ENCODE peak calls at places on chromosomes 16 and 17, in four cellular contexts. S is HCT116, W is heart left ventricle, I is T-helper 17 cell. L is an unnamed sample.

GRCh38 chr17:64471440-64471839 is 22.5 kb downstream of the MILR1 start:
- ATAC-seq in S (no peak), W (no peak), I (no peak), L (no peak)

GRCh38 chr17:48640858-48641180 is 14.7 kb upstream of the HOXB9 start:
- ATAC-seq in S (no peak), W (no peak), I (no peak), L (no peak)

GRCh38 chr17:2704890-2705248 is 6.7 kb downstream of the CLUH start:
- ATAC-seq in S (no peak), W (no peak), I (no peak), L (no peak)

GRCh38 chr17:56676807-56677206 is 83.3 kb downstream of the NOG start:
- ATAC-seq in S (peak; percentile 37), W (no peak), I (no peak), L (no peak)

GRCh38 chr16:51181495-51181795 is 30.4 kb upstream of the SALL1 start:
- ATAC-seq in S (no peak), W (no peak), I (no peak), L (no peak)

GRCh38 chr17:869567-870530 is 87.7 kb downstream of the MRM3 start:
- ATAC-seq in S (peak; percentile 91), W (peak; percentile 40), I (no peak), L (peak; percentile 80)

GRCh38 chr17:73371285-73371684 is 59.5 kb upstream of the CDC42EP4 start:
- ATAC-seq in S (no peak), W (no peak), I (no peak), L (no peak)

GRCh38 chr17:78322858-78323455 is 36.9 kb downstream of the SOCS3 start:
- ATAC-seq in S (no peak), W (peak; percentile 47), I (no peak), L (peak; percentile 55)

GRCh38 chr17:64081802-64082799 is 47.8 kb downstream of the ERN1 start:
- ATAC-seq in S (peak; percentile 59), W (no peak), I (peak; percentile 84), L (peak; percentile 34)

GRCh38 chr17:39107973-39108372 is 43.5 kb downstream of the PLXDC1 start:
- ATAC-seq in S (no peak), W (no peak), I (no peak), L (no peak)

GRCh38 chr16:64017789-64018188 is 1104.1 kb downstream of the CDH11 start:
- ATAC-seq in S (no peak), W (no peak), I (no peak), L (no peak)

GRCh38 chr16:80346160-80346632 is 194.6 kb upstream of the DYNLRB2 start:
- ATAC-seq in S (no peak), W (no peak), I (peak; percentile 77), L (no peak)

GRCh38 chr16:20192801-20193200 is 119.1 kb upstream of the GPR139 start:
- ATAC-seq in S (no peak), W (no peak), I (no peak), L (no peak)

GRCh38 chr17:40648326-40648968 is 829 bp upstream of the SMARCE1 start:
- ATAC-seq in S (peak; percentile 32), W (peak; percentile 51), I (no peak), L (peak; percentile 22)

GRCh38 chr17:64277831-64278562 is 14.9 kb upstream of the TEX2 start:
- ATAC-seq in S (no peak), W (peak; percentile 59), I (no peak), L (peak; percentile 40)

GRCh38 chr17:56587298-56587697 is 6.2 kb upstream of the NOG start:
- ATAC-seq in S (no peak), W (no peak), I (no peak), L (no peak)

GRCh38 chr16:69039333-69039941 is 66.0 kb upstream of the HAS3 start:
- ATAC-seq in S (no peak), W (no peak), I (no peak), L (no peak)

GRCh38 chr16:69448470-69449193 is 24.2 kb downstream of the CYB5B start:
- ATAC-seq in S (no peak), W (no peak), I (no peak), L (peak; percentile 55)

GRCh38 chr17:82281502-82282238 is 8.2 kb upstream of the CSNK1D start:
- ATAC-seq in S (peak; percentile 83), W (no peak), I (peak; percentile 36), L (no peak)

GRCh38 chr16:68069511-68070248 is 15.5 kb upstream of the NFATC3 start:
- ATAC-seq in S (no peak), W (peak; percentile 76), I (peak; percentile 65), L (no peak)

GRCh38 chr16:12219992-12220391 is 243.5 kb downstream of the SNX29 start:
- ATAC-seq in S (no peak), W (no peak), I (no peak), L (no peak)

GRCh38 chr16:69563605-69564580 is 1.9 kb upstream of the NFAT5 start:
- ATAC-seq in S (no peak), W (no peak), I (peak; percentile 70), L (no peak)